ENCODE peak calls at places on chromosome 6, in six cellular contexts. Z is substantia nigra, V is sigmoid colon, E is RWPE1, X is HT1080, W is left ventricle myocardium superior. M is an unnamed sample.

GRCh38 chr6:137309078-137309762 is 90.0 kb upstream of the IFNGR1 start:
- DNase-seq in X (peak), W (peak), E (peak), Z (peak), V (peak), M (peak)

GRCh38 chr6:152356016-152356415 is 281.1 kb downstream of the SYNE1 start:
- DNase-seq in W (no peak), E (peak), V (no peak), Z (no peak), X (no peak), M (no peak)

GRCh38 chr6:99353126-99353525 is 3.7 kb upstream of the FAXC start:
- DNase-seq in X (no peak), Z (no peak), V (no peak), W (no peak), E (no peak), M (no peak)

GRCh38 chr6:68728124-68728523 is 93.0 kb downstream of the ADGRB3 start:
- DNase-seq in W (no peak), E (no peak), V (no peak), X (no peak), Z (no peak), M (no peak)

GRCh38 chr6:72953901-72954494 is 271.3 kb downstream of the KHDC1L start:
- DNase-seq in X (no peak), E (no peak), W (no peak), V (no peak), Z (no peak), M (no peak)

GRCh38 chr6:22755605-22756004 is 186.2 kb downstream of the HDGFL1 start:
- DNase-seq in W (no peak), Z (no peak), E (no peak), X (no peak), V (no peak), M (no peak)

GRCh38 chr6:149919834-149920225 is 3.1 kb downstream of the RAET1G start:
- DNase-seq in V (peak), X (no peak), Z (no peak), W (no peak), E (no peak), M (no peak)

GRCh38 chr6:100658486-100658885 is 193.8 kb upstream of the SIM1 start:
- DNase-seq in V (no peak), X (no peak), E (no peak), W (no peak), Z (no peak), M (no peak)

GRCh38 chr6:24919404-24919892 is 16.3 kb downstream of the RIPOR2 start:
- DNase-seq in E (no peak), V (no peak), Z (no peak), X (no peak), W (no peak), M (no peak)

GRCh38 chr6:158142789-158143188 is 25.3 kb downstream of the SERAC1 start:
- DNase-seq in Z (no peak), X (peak), W (no peak), E (peak), V (no peak), M (no peak)

GRCh38 chr6:28353981-28354676 is 4.4 kb downstream of the ZKSCAN3 start:
- DNase-seq in E (peak), X (peak), Z (no peak), V (peak), W (peak), M (peak)

GRCh38 chr6:20907486-20908071 is 373.3 kb downstream of the CDKAL1 start:
- DNase-seq in E (no peak), V (no peak), Z (no peak), W (no peak), X (no peak), M (no peak)

GRCh38 chr6:15504581-15505350 is 158.1 kb downstream of the DTNBP1 start:
- DNase-seq in W (peak), X (peak), E (peak), Z (peak), V (peak), M (peak)

GRCh38 chr6:156890627-156891300 is 113.6 kb downstream of the ARID1B start:
- DNase-seq in E (no peak), V (no peak), Z (no peak), W (no peak), X (no peak), M (no peak)

GRCh38 chr6:142551145-142551811 is 249.5 kb downstream of the ADGRG6 start:
- DNase-seq in W (no peak), X (peak), V (no peak), Z (no peak), E (peak), M (no peak)

GRCh38 chr6:36852481-36853147 is 13.4 kb upstream of the CPNE5 start:
- DNase-seq in Z (no peak), W (no peak), X (peak), E (no peak), V (no peak), M (no peak)

GRCh38 chr6:72857791-72858190 is 235.9 kb downstream of the KCNQ5 start:
- DNase-seq in E (peak), Z (no peak), X (peak), W (no peak), V (no peak), M (no peak)

GRCh38 chr6:32460528-32460927 is 20.8 kb downstream of the HLA-DRA start:
- DNase-seq in E (no peak), X (no peak), W (no peak), Z (no peak), V (no peak), M (no peak)

GRCh38 chr6:169852504-169853195 is 101.2 kb downstream of the ERMARD start:
- DNase-seq in V (no peak), Z (no peak), W (no peak), X (no peak), E (no peak), M (no peak)

GRCh38 chr6:54299542-54300269 is 8.5 kb upstream of the TINAG start:
- DNase-seq in Z (no peak), V (no peak), W (no peak), E (no peak), X (no peak), M (no peak)

GRCh38 chr6:89375427-89375868 is 22.9 kb upstream of the UBE2J1 start:
- DNase-seq in Z (no peak), W (peak), X (no peak), V (no peak), E (no peak), M (no peak)

GRCh38 chr6:38233161-38233791 is 406.5 kb downstream of the BTBD9 start:
- DNase-seq in X (peak), E (peak), W (no peak), Z (no peak), V (no peak), M (no peak)

GRCh38 chr6:161302949-161303348 is 29.1 kb upstream of the AGPAT4 start:
- DNase-seq in V (no peak), W (no peak), X (no peak), E (no peak), Z (no peak), M (no peak)

GRCh38 chr6:125200986-125201385 is 47.4 kb downstream of the TPD52L1 start:
- DNase-seq in X (no peak), E (no peak), V (no peak), W (no peak), Z (no peak), M (no peak)

GRCh38 chr6:51513891-51514290 is 573.5 kb downstream of the PKHD1 start:
- DNase-seq in W (no peak), Z (no peak), E (no peak), X (no peak), V (no peak), M (no peak)

GRCh38 chr6:119683022-119683421 is 333.5 kb upstream of the MAN1A1 start:
- DNase-seq in W (no peak), Z (no peak), E (no peak), X (no peak), V (no peak), M (no peak)

GRCh38 chr6:170088349-170088951 is 202.4 kb downstream of the DLL1 start:
- DNase-seq in Z (no peak), X (no peak), V (peak), W (no peak), E (no peak), M (peak)

M was measured in left cardiac atrium.